ENCODE peak calls at places on chromosomes 16 and 17, in five cellular contexts. M is left lung, E is A549, X is foreskin fibroblast, W is astrocyte of the spinal cord. B is an unnamed sample.

GRCh38 chr16:30063893-30064745 is 1.4 kb upstream of the ALDOA start:
- DNase-seq in X (no peak), E (peak), W (peak), M (peak), B (peak)

GRCh38 chr17:42404326-42405055 is 16.2 kb upstream of the STAT3 start:
- DNase-seq in X (no peak), M (no peak), W (no peak), E (no peak), B (no peak)

GRCh38 chr17:67289174-67289876 is 44.3 kb upstream of the HELZ start:
- DNase-seq in W (peak), X (peak), M (no peak), E (no peak), B (peak)

GRCh38 chr16:31130899-31131298 is 4.6 kb downstream of the PRSS8 start:
- DNase-seq in X (no peak), E (no peak), W (no peak), M (peak), B (peak)

GRCh38 chr16:89443727-89444084 is 46.7 kb downstream of the ANKRD11 start:
- DNase-seq in W (no peak), X (no peak), M (no peak), E (no peak), B (peak)

GRCh38 chr17:78689029-78689428 is 93.0 kb downstream of the CYTH1 start:
- DNase-seq in X (no peak), W (no peak), E (no peak), M (no peak), B (no peak)

GRCh38 chr17:27917000-27917399 is 23.8 kb upstream of the LYRM9 start:
- DNase-seq in M (no peak), E (no peak), W (no peak), X (no peak), B (no peak)

GRCh38 chr16:12617401-12617819 is 186.3 kb downstream of the CPPED1 start:
- DNase-seq in E (no peak), M (no peak), X (no peak), W (no peak), B (no peak)

GRCh38 chr17:50397919-50398285 is 579 bp upstream of the LRRC59 start:
- DNase-seq in M (no peak), W (no peak), E (no peak), X (no peak), B (no peak)

GRCh38 chr17:82781894-82782274 is 30.0 kb downstream of the TBCD start:
- DNase-seq in W (peak), M (peak), E (peak), X (peak), B (peak)

GRCh38 chr17:67520282-67520906 is 143.3 kb downstream of the PITPNC1 start:
- DNase-seq in W (peak), M (no peak), E (no peak), X (peak), B (peak)

GRCh38 chr16:55487048-55487803 is 8.2 kb downstream of the MMP2 start:
- DNase-seq in M (no peak), W (peak), X (peak), E (no peak), B (no peak)

GRCh38 chr17:35241520-35241919 is 1.4 kb upstream of the SLFN5 start:
- DNase-seq in W (no peak), M (peak), E (no peak), X (no peak), B (no peak)

GRCh38 chr17:32206816-32207215 is 58.8 kb upstream of the RHBDL3 start:
- DNase-seq in X (no peak), E (no peak), M (no peak), W (peak), B (no peak)

GRCh38 chr16:17469011-17469741 is 1.6 kb downstream of the XYLT1 start:
- DNase-seq in X (peak), W (peak), M (no peak), E (no peak), B (no peak)

GRCh38 chr16:12260647-12261262 is 284.2 kb downstream of the SNX29 start:
- DNase-seq in E (peak), M (no peak), W (peak), X (no peak), B (no peak)

GRCh38 chr16:49750341-49751011 is 105.4 kb downstream of the ZNF423 start:
- DNase-seq in M (no peak), X (no peak), W (no peak), E (no peak), B (no peak)

GRCh38 chr17:42016411-42016831 is 818 bp downstream of the DNAJC7 start:
- DNase-seq in X (no peak), E (no peak), W (no peak), M (no peak), B (no peak)

GRCh38 chr17:46818929-46819859 is 702 bp upstream of the WNT3 start:
- DNase-seq in M (no peak), W (no peak), E (no peak), X (no peak), B (no peak)

GRCh38 chr16:88781140-88782077 is 3.6 kb downstream of the PIEZO1 start:
- DNase-seq in E (no peak), X (no peak), W (no peak), M (peak), B (no peak)

GRCh38 chr17:41367426-41368075 is 2.1 kb downstream of the KRT33B start:
- DNase-seq in M (no peak), X (no peak), E (no peak), W (peak), B (no peak)

GRCh38 chr17:44987194-44987882 is 19.2 kb upstream of the C1QL1 start:
- DNase-seq in W (no peak), E (no peak), X (no peak), M (no peak), B (no peak)

GRCh38 chr17:44990994-44991393 is 22.9 kb upstream of the C1QL1 start:
- DNase-seq in W (no peak), X (no peak), M (no peak), E (no peak), B (no peak)

GRCh38 chr17:44988256-44988942 is 20.3 kb upstream of the C1QL1 start:
- DNase-seq in X (no peak), M (no peak), E (no peak), W (no peak), B (no peak)

GRCh38 chr17:44989552-44990138 is 21.5 kb upstream of the C1QL1 start:
- DNase-seq in E (no peak), X (no peak), W (no peak), M (no peak), B (no peak)

GRCh38 chr17:44987883-44988195 is 19.7 kb upstream of the C1QL1 start:
- DNase-seq in X (no peak), E (no peak), W (no peak), M (no peak), B (no peak)
- H3K4me3 ChIP-seq in X (no peak), E (no peak), W (no peak), M (no peak), B (no peak)

DNA sequence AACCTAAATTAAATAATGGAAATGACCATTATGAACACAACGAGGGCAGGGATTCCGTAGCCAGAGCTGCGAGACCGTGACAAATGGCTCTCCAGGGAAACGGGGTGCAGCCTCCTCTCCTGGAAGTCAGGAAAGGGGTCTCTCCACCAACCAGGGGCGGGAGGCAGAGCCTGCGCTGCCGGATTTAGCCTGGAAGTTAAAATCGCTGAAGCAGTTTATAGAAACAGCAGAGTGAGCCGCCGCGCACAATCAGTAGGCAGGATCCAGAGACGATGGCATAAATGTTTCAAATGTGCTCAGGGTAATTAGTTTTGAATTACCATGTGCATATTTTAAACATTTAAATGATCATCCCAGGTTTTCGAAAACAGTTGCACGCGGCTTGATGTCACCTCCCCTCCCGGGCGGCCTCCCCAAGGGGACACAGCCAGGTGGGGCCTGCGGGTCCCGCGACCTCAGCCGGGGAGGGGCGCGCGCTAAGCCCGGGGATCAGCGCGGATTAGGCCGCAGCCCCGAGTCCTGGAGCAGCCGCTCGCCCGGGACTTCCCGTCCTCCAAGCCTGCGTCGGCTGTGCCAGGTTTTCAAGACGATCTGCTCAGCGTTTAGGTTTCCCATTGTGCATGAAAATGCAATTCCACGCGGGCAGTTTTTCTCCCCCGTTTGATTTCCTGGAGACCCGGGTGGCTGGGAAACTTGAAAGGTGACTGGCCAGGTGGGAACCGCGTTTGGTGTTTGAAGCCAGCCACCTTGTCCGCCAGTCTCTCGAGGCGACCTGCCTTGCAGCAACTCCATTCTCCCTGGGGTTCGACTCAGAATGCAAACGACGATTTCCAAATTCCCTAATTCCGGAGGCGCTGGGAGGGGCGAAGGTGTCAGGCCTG is 78.3 kb downstream of the RPA1 start:
- DNase-seq in E (no peak), W (peak), X (peak), M (peak), B (peak)
- H3K4me3 ChIP-seq in E (no peak), W (peak), X (peak), M (peak), B (no peak)

DNA sequence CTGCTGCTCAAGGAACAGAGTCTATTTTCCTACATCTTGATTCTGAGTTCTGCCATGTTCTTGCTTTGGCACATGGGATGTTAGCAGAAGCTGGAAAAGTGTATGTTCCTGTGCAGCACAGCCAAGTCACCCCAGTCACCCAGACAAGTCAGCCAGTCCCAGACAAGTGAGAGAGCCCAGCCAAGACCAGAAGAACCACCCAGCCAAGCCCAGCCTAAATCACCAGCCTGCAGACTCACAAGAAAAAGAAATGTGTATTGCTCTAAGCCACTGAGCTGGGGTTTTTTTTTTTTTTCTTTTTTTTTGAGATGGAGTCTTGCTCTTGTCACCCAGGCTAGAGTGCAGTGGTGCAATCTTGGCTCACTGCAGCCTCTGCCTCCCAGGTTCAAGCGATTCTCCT is 141.3 kb upstream of the CDC42EP4 start:
- DNase-seq in M (no peak), X (no peak), E (no peak), W (no peak), B (no peak)
- H3K4me3 ChIP-seq in M (no peak), X (no peak), E (no peak), W (no peak), B (no peak)

GRCh38 chr16:979106-979505 is 2.5 kb upstream of the SOX8 start:
- DNase-seq in E (no peak), X (no peak), M (peak), W (no peak), B (no peak)

GRCh38 chr16:979859-980594 is 1.5 kb upstream of the SOX8 start:
- DNase-seq in E (no peak), W (no peak), M (no peak), X (no peak), B (no peak)

GRCh38 chr16:981695-982151 is at the start of gene SOX8:
- DNase-seq in X (no peak), E (no peak), M (no peak), W (no peak), B (no peak)

GRCh38 chr16:982152-983043 is 828 bp downstream of the SOX8 start:
- DNase-seq in W (no peak), X (no peak), M (no peak), E (peak), B (no peak)

DNA sequence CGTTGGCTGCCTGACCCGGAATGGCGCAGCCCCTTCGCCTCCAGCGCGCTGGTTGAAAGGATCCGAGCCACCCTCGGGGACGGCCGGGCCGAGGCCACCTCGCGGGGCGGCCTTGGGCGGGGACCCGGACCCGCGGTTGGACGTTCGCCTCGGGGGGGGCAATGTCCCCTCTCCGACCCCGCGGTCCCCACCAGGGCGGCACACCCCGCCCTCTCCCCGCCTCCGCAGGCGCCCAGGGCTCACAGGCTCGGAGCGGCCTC is 1.0 kb upstream of the SOX8 start:
- DNase-seq in E (no peak), X (no peak), M (no peak), W (no peak), B (no peak)
- H3K4me3 ChIP-seq in E (peak), X (peak), M (peak), W (no peak), B (no peak)

GRCh38 chr16:58234831-58235595 is 37.1 kb upstream of the CSNK2A2 start:
- DNase-seq in X (no peak), W (no peak), M (no peak), E (no peak), B (no peak)

GRCh38 chr16:58236231-58236690 is 38.4 kb upstream of the CSNK2A2 start:
- DNase-seq in W (peak), M (no peak), X (peak), E (peak), B (peak)

GRCh38 chr16:58235663-58236062 is 37.8 kb upstream of the CSNK2A2 start:
- DNase-seq in E (no peak), X (no peak), M (no peak), W (no peak), B (no peak)

DNA sequence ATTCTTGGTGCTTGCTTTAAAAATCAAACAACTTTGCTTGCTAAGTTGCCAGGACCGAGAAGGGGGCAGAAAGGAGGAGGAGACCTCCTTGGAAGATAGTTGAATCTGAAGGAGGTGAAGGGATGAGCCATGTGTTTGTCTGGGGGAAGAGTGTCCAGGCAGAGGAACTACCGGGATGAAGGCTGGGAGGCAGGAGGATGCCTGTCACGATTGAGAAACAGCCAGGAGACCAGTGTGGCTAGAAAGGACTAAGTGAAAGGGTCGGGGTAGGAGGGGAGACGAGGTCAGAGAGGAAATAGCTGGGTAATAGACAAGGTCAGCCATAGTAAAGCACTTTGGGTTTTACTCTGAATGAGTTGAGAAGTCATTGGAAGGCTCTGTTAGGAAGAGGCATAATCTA is 38.9 kb upstream of the CSNK2A2 start:
- DNase-seq in X (no peak), W (no peak), E (no peak), M (no peak), B (no peak)
- H3K4me3 ChIP-seq in X (no peak), W (no peak), E (no peak), M (no peak), B (no peak)

GRCh38 chr17:4583796-4584124 is 569 bp upstream of the SMTNL2 start:
- DNase-seq in M (no peak), W (no peak), E (peak), X (no peak), B (no peak)
- H3K4me3 ChIP-seq in M (peak), W (no peak), E (peak), X (no peak), B (no peak)